ENCODE peak calls at places on chromosomes 11 and 22, in four cellular contexts. W, G, N and R are unnamed samples.

GRCh38 chr22:45335021-45335818 is 25.5 kb downstream of the FAM118A start:
- DNase-seq in W (no peak), G (no peak), N (no peak), R (no peak)

GRCh38 chr11:34358258-34358665 is 452 bp upstream of the ABTB2 start:
- DNase-seq in W (peak; percentile 88), G (peak; percentile 92), N (no peak), R (peak; percentile 20)

GRCh38 chr22:43921361-43921760 is 2.2 kb upstream of the PNPLA3 start:
- DNase-seq in W (no peak), G (no peak), N (no peak), R (no peak)

GRCh38 chr11:64124147-64124546 is 41.8 kb downstream of the MACROD1 start:
- DNase-seq in W (no peak), G (no peak), N (no peak), R (no peak)

GRCh38 chr11:72239849-72240460 is 4.0 kb downstream of the PHOX2A start:
- DNase-seq in W (peak; percentile 85), G (peak; percentile 85), N (no peak), R (no peak)

GRCh38 chr22:19523240-19524169 is 705 bp downstream of the CLDN5 start:
- DNase-seq in W (no peak), G (peak; percentile 76), N (no peak), R (no peak)

GRCh38 chr11:59901306-59901705 is 22.7 kb downstream of the OOSP3 start:
- DNase-seq in W (no peak), G (no peak), N (no peak), R (no peak)

GRCh38 chr11:450809-451451 is 851 bp downstream of the PTDSS2 start:
- DNase-seq in W (peak; percentile 83), G (peak; percentile 93), N (peak; percentile 73), R (peak; percentile 73)

GRCh38 chr22:43628253-43628649 is 183.9 kb downstream of the EFCAB6 start:
- DNase-seq in W (no peak), G (no peak), N (no peak), R (no peak)

GRCh38 chr22:19271856-19272535 is 19.5 kb downstream of the CLTCL1 start:
- DNase-seq in W (no peak), G (no peak), N (no peak), R (no peak)

GRCh38 chr22:44658371-44658953 is 43.5 kb upstream of the PRR5 start:
- DNase-seq in W (peak; percentile 84), G (peak; percentile 74), N (no peak), R (no peak)

GRCh38 chr11:86596861-86597632 is 75.4 kb downstream of the ME3 start:
- DNase-seq in W (no peak), G (no peak), N (no peak), R (no peak)

GRCh38 chr11:10743354-10744035 is 7.6 kb upstream of the CTR9 start:
- DNase-seq in W (no peak), G (peak; percentile 85), N (peak; percentile 39), R (peak; percentile 24)

GRCh38 chr22:20951932-20952380 is 15.1 kb upstream of the AIFM3 start:
- DNase-seq in W (no peak), G (peak; percentile 42), N (no peak), R (no peak)

GRCh38 chr11:118911113-118911879 is 14.4 kb downstream of the BCL9L start:
- DNase-seq in W (peak; percentile 76), G (peak; percentile 80), N (no peak), R (no peak)

GRCh38 chr11:58530236-58530635 is 22.3 kb upstream of the OR5B21 start:
- DNase-seq in W (no peak), G (no peak), N (peak; percentile 20), R (no peak)

GRCh38 chr22:47131611-47132427 is 369.4 kb downstream of the TBC1D22A start:
- DNase-seq in W (no peak), G (no peak), N (no peak), R (no peak)

GRCh38 chr22:35572552-35572951 is 31.9 kb downstream of the RASD2 start:
- DNase-seq in W (no peak), G (no peak), N (no peak), R (no peak)

GRCh38 chr11:130520231-130520630 is 71.8 kb downstream of the ADAMTS15 start:
- DNase-seq in W (no peak), G (no peak), N (no peak), R (no peak)

GRCh38 chr22:46415816-46416536 is 80.5 kb downstream of the TRMU start:
- DNase-seq in W (no peak), G (no peak), N (no peak), R (no peak)

GRCh38 chr11:69066122-69067112 is 17.7 kb downstream of the TPCN2 start:
- DNase-seq in W (no peak), G (no peak), N (no peak), R (no peak)

GRCh38 chr11:70631624-70632047 is 233.3 kb downstream of the CTTN start:
- DNase-seq in W (no peak), G (no peak), N (no peak), R (no peak)

GRCh38 chr22:40120783-40121182 is 56.9 kb upstream of the TNRC6B start:
- DNase-seq in W (no peak), G (no peak), N (no peak), R (no peak)

GRCh38 chr11:124276081-124276480 is 19.9 kb downstream of the OR8G5 start:
- DNase-seq in W (no peak), G (no peak), N (no peak), R (no peak)

GRCh38 chr11:46958777-46959176 is 22.2 kb downstream of the CSTPP1 start:
- DNase-seq in W (no peak), G (no peak), N (no peak), R (no peak)

GRCh38 chr11:18754308-18754707 is 28.3 kb upstream of the IGSF22 start:
- DNase-seq in W (no peak), G (no peak), N (no peak), R (no peak)

GRCh38 chr11:2559527-2560311 is 114.9 kb downstream of the KCNQ1 start:
- DNase-seq in W (peak; percentile 40), G (peak; percentile 75), N (no peak), R (no peak)

GRCh38 chr11:99200720-99201119 is 180.0 kb downstream of the CNTN5 start:
- DNase-seq in W (no peak), G (no peak), N (no peak), R (no peak)

GRCh38 chr11:31442086-31442485 is 67.3 kb downstream of the IMMP1L start:
- DNase-seq in W (no peak), G (no peak), N (no peak), R (no peak)

GRCh38 chr22:49710746-49711145 is 116.9 kb downstream of the BRD1 start:
- DNase-seq in W (no peak), G (peak; percentile 54), N (no peak), R (no peak)
- H3K9me3 ChIP-seq in W (peaks cover 15% of the 10 kb centered on the region), G (peaks cover 21% of the 10 kb centered on the region), N (no peaks in the 10 kb centered on the region), R (peaks cover 2% of the 10 kb centered on the region)

DNA sequence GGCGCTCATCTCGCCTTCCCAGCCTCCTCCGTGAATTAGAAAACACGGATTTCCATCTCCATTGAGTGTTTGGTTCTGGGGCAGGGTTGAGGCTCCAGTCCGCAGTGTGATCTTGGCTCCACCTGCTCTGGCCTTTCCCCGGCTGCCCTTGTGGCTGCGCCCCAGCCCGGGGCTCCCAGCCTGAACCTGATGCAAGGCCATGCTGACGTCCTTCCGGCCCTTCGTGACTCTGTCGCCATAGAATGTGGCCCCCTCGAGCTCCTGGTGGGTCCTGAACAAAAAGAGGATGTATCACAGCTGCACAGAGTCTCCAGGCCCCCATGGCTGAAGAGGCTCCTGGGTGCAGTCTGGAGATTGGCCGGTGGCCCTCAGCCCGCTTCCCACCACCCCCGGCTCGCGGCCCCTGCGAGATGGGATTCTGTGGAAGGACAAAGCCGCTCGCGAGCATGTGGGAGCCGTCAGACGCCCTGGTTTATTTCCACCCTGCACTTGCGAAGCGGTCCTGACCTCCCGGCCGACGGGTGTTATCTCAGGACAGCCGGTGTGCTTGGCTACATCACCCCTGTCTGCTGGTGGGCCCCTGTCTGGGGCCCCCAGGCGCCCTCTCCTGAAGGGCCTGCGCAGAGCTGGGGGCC is 1214.0 kb downstream of the BRD1 start:
- DNase-seq in W (no peak), G (no peak), N (no peak), R (no peak)
- H3K9me3 ChIP-seq in W (no peaks in the 10 kb centered on the region), G (no peaks in the 10 kb centered on the region), N (no peaks in the 10 kb centered on the region), R (no peaks in the 10 kb centered on the region)

GRCh38 chr22:27348634-27349033 is 452.9 kb downstream of the MN1 start:
- DNase-seq in W (no peak), G (no peak), N (no peak), R (no peak)

GRCh38 chr22:27344546-27344945 is 457.0 kb downstream of the MN1 start:
- DNase-seq in W (no peak), G (no peak), N (no peak), R (no peak)

GRCh38 chr22:27347951-27348350 is 453.6 kb downstream of the MN1 start:
- DNase-seq in W (no peak), G (no peak), N (no peak), R (no peak)

GRCh38 chr22:27349456-27349855 is 452.1 kb downstream of the MN1 start:
- DNase-seq in W (no peak), G (no peak), N (no peak), R (no peak)

DNA sequence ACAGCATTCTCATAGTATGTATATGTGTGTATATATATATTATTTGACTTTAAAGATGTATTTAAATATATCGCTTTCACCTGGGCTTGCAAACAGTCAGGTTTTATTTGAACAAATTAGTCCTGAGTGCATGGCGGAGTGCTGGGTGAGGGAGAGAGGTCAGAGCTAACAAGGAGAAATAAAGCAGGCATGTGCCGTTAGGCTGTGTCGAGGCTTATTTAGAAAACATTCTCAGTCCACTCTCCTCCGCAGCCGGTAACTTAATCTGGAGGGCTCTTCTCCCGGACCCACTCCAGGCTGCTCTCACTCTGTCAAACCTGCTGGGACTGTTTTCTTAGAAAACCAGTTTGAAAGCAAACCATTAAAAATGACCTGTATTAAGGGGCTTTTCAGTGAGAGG is 455.9 kb downstream of the MN1 start:
- DNase-seq in W (no peak), G (no peak), N (no peak), R (no peak)
- H3K9me3 ChIP-seq in W (no peaks in the 10 kb centered on the region), G (peaks cover 36% of the 10 kb centered on the region), N (no peaks in the 10 kb centered on the region), R (peaks cover 2% of the 10 kb centered on the region)

GRCh38 chr22:48568736-48569330 is 1258.8 kb downstream of the BRD1 start:
- DNase-seq in W (no peak), G (no peak), N (no peak), R (no peak)

GRCh38 chr22:48566741-48567140 is 1260.9 kb downstream of the BRD1 start:
- DNase-seq in W (no peak), G (no peak), N (no peak), R (no peak)

GRCh38 chr22:48570912-48571311 is 1256.8 kb downstream of the BRD1 start:
- DNase-seq in W (no peak), G (no peak), N (no peak), R (no peak)

GRCh38 chr22:48567213-48567975 is 1260.3 kb downstream of the BRD1 start:
- DNase-seq in W (no peak), G (no peak), N (no peak), R (no peak)

DNA sequence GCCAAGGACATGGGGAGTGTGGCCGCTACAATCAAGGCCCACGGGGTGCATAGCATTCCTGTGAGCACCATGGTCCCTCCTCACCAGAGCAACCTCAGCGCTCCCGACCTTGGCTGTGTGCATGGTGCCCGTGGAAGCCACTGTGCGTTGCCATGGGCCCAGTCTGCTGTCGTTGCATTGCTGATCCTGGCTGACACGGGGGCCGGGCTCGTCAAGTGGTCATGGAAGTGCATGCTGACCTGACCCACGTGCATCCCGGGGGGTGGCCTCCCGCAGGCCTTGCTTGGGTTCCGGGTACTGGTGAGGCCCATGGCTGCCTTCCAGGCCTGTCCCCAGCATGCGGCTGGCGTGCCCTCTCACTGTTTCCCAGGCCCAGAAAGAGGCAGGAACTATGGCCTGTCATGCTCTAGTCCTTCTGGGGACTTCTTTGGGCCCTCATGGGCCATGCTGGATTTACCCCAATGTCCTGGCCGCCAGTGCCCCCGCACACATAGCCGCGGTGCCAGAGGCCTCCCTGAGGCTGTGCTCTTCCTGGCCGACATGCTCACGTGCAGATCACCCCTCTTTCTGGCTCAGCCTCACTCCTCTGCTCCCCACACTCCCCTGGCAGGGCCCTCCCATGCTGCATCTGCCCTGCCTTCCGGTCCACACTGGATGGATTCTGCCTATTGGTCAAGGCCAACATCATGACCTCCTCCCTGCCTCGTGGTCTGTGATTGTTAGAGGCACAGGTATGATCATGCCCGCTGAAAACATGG is 1258.0 kb downstream of the BRD1 start:
- DNase-seq in W (no peak), G (no peak), N (no peak), R (no peak)
- H3K9me3 ChIP-seq in W (no peaks in the 10 kb centered on the region), G (peaks cover 31% of the 10 kb centered on the region), N (peaks cover 6% of the 10 kb centered on the region), R (no peaks in the 10 kb centered on the region)